ENCODE peak calls at places on chromosomes 5 and 9, in seven cellular contexts. K is GM20000, Z is epithelial cell of proximal tubule, B is endothelial cell, I is HL-60, U is cardiac fibroblast, Y is AG10803. T is an unnamed sample.

GRCh38 chr5:180100621-180101450 is 29.3 kb upstream of the RNF130 start:
- DNase-seq in K (no peak), Z (no peak), B (no peak), I (no peak), U (no peak), Y (no peak), T (no peak)

GRCh38 chr9:93124793-93125192 is 9.3 kb downstream of the NINJ1 start:
- DNase-seq in K (no peak), Z (no peak), B (no peak), I (no peak), U (no peak), Y (no peak), T (no peak)

GRCh38 chr5:170632985-170633234 is 129.1 kb downstream of the KCNIP1 start:
- DNase-seq in K (peak), Z (no peak), B (peak), I (peak), U (no peak), Y (no peak), T (no peak)

GRCh38 chr5:107968998-107969397 is 298.3 kb upstream of the EFNA5 start:
- DNase-seq in K (no peak), Z (no peak), B (no peak), I (no peak), U (peak), Y (peak), T (no peak)

GRCh38 chr5:31186672-31187267 is 6.7 kb upstream of the CDH6 start:
- DNase-seq in K (no peak), Z (no peak), B (no peak), I (peak), U (peak), Y (peak), T (no peak)

GRCh38 chr9:74861773-74862172 is 25.9 kb downstream of the TRPM6 start:
- DNase-seq in K (no peak), Z (no peak), B (no peak), I (no peak), U (no peak), Y (no peak), T (no peak)

GRCh38 chr9:14961372-14962068 is 51.3 kb upstream of the FREM1 start:
- DNase-seq in K (no peak), Z (peak), B (no peak), I (no peak), U (no peak), Y (no peak), T (no peak)

GRCh38 chr9:108953983-108954574 is 19.9 kb downstream of the ABITRAM start:
- DNase-seq in K (peak), Z (no peak), B (no peak), I (peak), U (peak), Y (peak), T (peak)

GRCh38 chr9:131773911-131774379 is 34.1 kb upstream of the RAPGEF1 start:
- DNase-seq in K (peak), Z (no peak), B (peak), I (peak), U (peak), Y (peak), T (no peak)

GRCh38 chr5:124157320-124157719 is 589.1 kb downstream of the ZNF608 start:
- DNase-seq in K (no peak), Z (no peak), B (no peak), I (no peak), U (no peak), Y (no peak), T (no peak)

GRCh38 chr9:121398374-121398773 is 28.3 kb upstream of the STOM start:
- DNase-seq in K (no peak), Z (no peak), B (no peak), I (no peak), U (peak), Y (peak), T (peak)

GRCh38 chr5:180034564-180034963 is 37.0 kb downstream of the RNF130 start:
- DNase-seq in K (no peak), Z (peak), B (no peak), I (no peak), U (peak), Y (no peak), T (no peak)

GRCh38 chr5:37717613-37718431 is 122.0 kb downstream of the GDNF start:
- DNase-seq in K (no peak), Z (no peak), B (peak), I (no peak), U (peak), Y (peak), T (no peak)

GRCh38 chr5:9515451-9515850 is 30.4 kb downstream of the SEMA5A start:
- DNase-seq in K (no peak), Z (no peak), B (no peak), I (no peak), U (no peak), Y (no peak), T (no peak)

GRCh38 chr5:126801992-126802294 is 25.0 kb downstream of the LMNB1 start:
- DNase-seq in K (peak), Z (no peak), B (no peak), I (no peak), U (peak), Y (peak), T (peak)

GRCh38 chr9:15512204-15512603 is 1.4 kb upstream of the PSIP1 start:
- DNase-seq in K (no peak), Z (no peak), B (no peak), I (no peak), U (no peak), Y (no peak), T (no peak)

GRCh38 chr9:33778700-33779351 is 16.5 kb upstream of the PRSS3 start:
- DNase-seq in K (peak), Z (no peak), B (peak), I (peak), U (peak), Y (peak), T (no peak)

GRCh38 chr5:127029513-127030258 is 672 bp downstream of the MARCHF3 start:
- DNase-seq in K (peak), Z (no peak), B (peak), I (no peak), U (peak), Y (peak), T (no peak)

GRCh38 chr9:85038824-85039540 is 369.5 kb downstream of the NTRK2 start:
- DNase-seq in K (no peak), Z (peak), B (no peak), I (no peak), U (no peak), Y (no peak), T (no peak)

GRCh38 chr9:6564868-6565267 is 80.7 kb downstream of the GLDC start:
- DNase-seq in K (no peak), Z (no peak), B (no peak), I (no peak), U (peak), Y (peak), T (no peak)

GRCh38 chr5:16773990-16774389 is 157.2 kb upstream of the RETREG1 start:
- DNase-seq in K (no peak), Z (no peak), B (no peak), I (no peak), U (peak), Y (peak), T (no peak)

GRCh38 chr9:80175286-80175906 is 603.6 kb downstream of the TLE4 start:
- DNase-seq in K (peak), Z (no peak), B (no peak), I (peak), U (peak), Y (peak), T (peak)

GRCh38 chr5:88979244-88979643 is 96.3 kb upstream of the MEF2C start:
- DNase-seq in K (no peak), Z (no peak), B (no peak), I (peak), U (peak), Y (peak), T (no peak)

GRCh38 chr5:175542232-175542965 is 64.0 kb downstream of the SFXN1 start:
- DNase-seq in K (no peak), Z (no peak), B (no peak), I (no peak), U (no peak), Y (no peak), T (no peak)

GRCh38 chr5:132295505-132296411 is 1.6 kb downstream of the SLC22A4 start:
- DNase-seq in K (no peak), Z (no peak), B (no peak), I (no peak), U (no peak), Y (no peak), T (no peak)

GRCh38 chr5:142363619-142363963 is 38.8 kb upstream of the SPRY4 start:
- DNase-seq in K (no peak), Z (no peak), B (no peak), I (no peak), U (no peak), Y (no peak), T (no peak)

GRCh38 chr5:149802008-149802407 is 71.9 kb downstream of the PPARGC1B start:
- DNase-seq in K (no peak), Z (no peak), B (no peak), I (no peak), U (no peak), Y (no peak), T (no peak)

GRCh38 chr5:39898731-39899130 is 474.0 kb upstream of the DAB2 start:
- DNase-seq in K (no peak), Z (no peak), B (no peak), I (no peak), U (no peak), Y (peak), T (no peak)

GRCh38 chr9:136621019-136621733 is 41.5 kb upstream of the EGFL7 start:
- DNase-seq in K (no peak), Z (no peak), B (no peak), I (no peak), U (no peak), Y (no peak), T (no peak)

GRCh38 chr9:136619742-136620440 is 42.8 kb upstream of the EGFL7 start:
- DNase-seq in K (no peak), Z (no peak), B (no peak), I (peak), U (peak), Y (no peak), T (no peak)

GRCh38 chr9:136618578-136619547 is 43.9 kb upstream of the EGFL7 start:
- DNase-seq in K (peak), Z (no peak), B (no peak), I (peak), U (no peak), Y (no peak), T (no peak)

GRCh38 chr9:136621734-136622093 is 41.0 kb upstream of the EGFL7 start:
- DNase-seq in K (no peak), Z (no peak), B (no peak), I (no peak), U (no peak), Y (no peak), T (no peak)

GRCh38 chr9:136620441-136621018 is 42.2 kb upstream of the EGFL7 start:
- DNase-seq in K (no peak), Z (no peak), B (no peak), I (no peak), U (no peak), Y (no peak), T (no peak)
- TF ChIP-seq CTCF in K (no peak), Z (no peak), B (no peak), I (no peak), U (no peak), Y (no peak), T (no peak)

GRCh38 chr5:78887384-78888118 is 97.6 kb downstream of the ARSB start:
- DNase-seq in K (peak), Z (no peak), B (no peak), I (no peak), U (no peak), Y (no peak), T (no peak)

GRCh38 chr5:78889759-78890158 is 95.4 kb downstream of the ARSB start:
- DNase-seq in K (no peak), Z (no peak), B (no peak), I (no peak), U (peak), Y (peak), T (no peak)

GRCh38 chr5:78888580-78889187 is 96.4 kb downstream of the ARSB start:
- DNase-seq in K (no peak), Z (no peak), B (no peak), I (no peak), U (no peak), Y (no peak), T (no peak)

GRCh38 chr5:78890663-78891379 is 94.3 kb downstream of the ARSB start:
- DNase-seq in K (no peak), Z (no peak), B (no peak), I (no peak), U (no peak), Y (no peak), T (no peak)

DNA sequence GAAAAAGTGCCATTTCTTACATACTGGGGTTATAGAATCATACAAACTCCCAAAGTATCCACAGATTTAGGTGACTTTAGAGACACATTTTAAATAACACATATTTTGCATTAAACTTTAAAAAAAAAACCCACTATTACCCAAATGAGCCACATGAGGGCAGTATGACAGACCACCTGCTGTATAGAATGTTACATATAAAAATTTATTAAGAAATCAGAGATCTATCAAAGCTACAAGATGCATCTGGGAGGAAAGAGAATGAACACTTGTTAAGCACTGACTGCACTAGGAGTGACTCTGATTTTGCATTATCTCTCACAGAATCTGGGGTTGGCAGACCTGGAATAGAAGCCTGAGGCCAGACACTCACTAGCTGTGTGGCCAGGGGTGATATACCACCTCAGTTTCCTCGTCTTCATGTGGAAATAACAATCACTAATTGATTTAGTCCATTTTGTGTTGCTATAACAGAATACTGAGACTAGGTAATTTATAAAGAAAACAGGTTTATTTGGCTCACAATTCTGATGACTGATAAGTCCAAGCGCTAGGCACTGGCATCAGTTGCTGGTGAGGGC is 98.4 kb downstream of the ARSB start:
- DNase-seq in K (no peak), Z (no peak), B (no peak), I (no peak), U (peak), Y (no peak), T (no peak)
- TF ChIP-seq CTCF in K (peak), Z (peak), B (peak), I (no peak), U (peak), Y (peak), T (peak)

GRCh38 chr9:97781902-97782301 is 71.1 kb upstream of the FOXE1 start:
- DNase-seq in K (no peak), Z (no peak), B (no peak), I (no peak), U (no peak), Y (no peak), T (no peak)
- TF ChIP-seq CTCF in K (no peak), Z (no peak), B (no peak), I (no peak), U (no peak), Y (no peak), T (no peak)

GRCh38 chr5:153752890-153753289 is 262.4 kb downstream of the GRIA1 start:
- DNase-seq in K (no peak), Z (no peak), B (no peak), I (no peak), U (no peak), Y (peak), T (no peak)

GRCh38 chr5:153753645-153754432 is 263.4 kb downstream of the GRIA1 start:
- DNase-seq in K (no peak), Z (no peak), B (no peak), I (no peak), U (no peak), Y (peak), T (no peak)

GRCh38 chr5:153755913-153756500 is 265.5 kb downstream of the GRIA1 start:
- DNase-seq in K (no peak), Z (no peak), B (no peak), I (no peak), U (no peak), Y (peak), T (no peak)

GRCh38 chr5:153756540-153756939 is 266.1 kb downstream of the GRIA1 start:
- DNase-seq in K (no peak), Z (no peak), B (no peak), I (no peak), U (peak), Y (no peak), T (no peak)
- TF ChIP-seq CTCF in K (no peak), Z (peak), B (no peak), I (no peak), U (peak), Y (peak), T (peak)

DNA sequence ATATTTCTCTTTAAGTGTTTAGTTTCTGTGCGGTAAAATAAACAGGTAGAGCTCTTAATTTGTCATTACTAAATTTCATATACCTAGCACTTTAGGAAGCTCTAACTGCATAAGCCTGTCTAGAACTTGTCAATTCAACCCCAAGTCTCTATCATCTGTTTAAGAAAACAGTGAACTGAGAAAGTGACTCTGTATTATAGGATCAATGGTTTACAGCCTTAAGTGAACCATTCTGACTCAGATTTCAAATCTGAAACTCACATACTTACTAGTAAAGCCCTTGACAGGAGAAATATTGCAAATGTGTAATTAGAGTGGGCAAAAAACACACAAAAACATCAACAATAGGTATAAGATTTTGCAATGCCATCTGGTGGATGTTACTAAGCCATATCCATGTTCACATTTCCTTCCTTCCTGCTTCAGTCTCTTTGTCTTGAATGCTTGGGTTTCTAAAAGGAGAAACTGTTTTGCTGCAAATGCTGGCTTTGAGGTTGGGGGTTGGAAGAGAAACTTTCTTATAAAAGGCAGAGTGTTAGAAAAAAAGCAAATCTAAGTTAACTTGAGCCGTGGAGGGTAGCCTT is 101.8 kb downstream of the DOCK8 start:
- DNase-seq in K (no peak), Z (no peak), B (no peak), I (no peak), U (no peak), Y (no peak), T (no peak)
- TF ChIP-seq CTCF in K (no peak), Z (peak), B (no peak), I (no peak), U (no peak), Y (no peak), T (no peak)

DNA sequence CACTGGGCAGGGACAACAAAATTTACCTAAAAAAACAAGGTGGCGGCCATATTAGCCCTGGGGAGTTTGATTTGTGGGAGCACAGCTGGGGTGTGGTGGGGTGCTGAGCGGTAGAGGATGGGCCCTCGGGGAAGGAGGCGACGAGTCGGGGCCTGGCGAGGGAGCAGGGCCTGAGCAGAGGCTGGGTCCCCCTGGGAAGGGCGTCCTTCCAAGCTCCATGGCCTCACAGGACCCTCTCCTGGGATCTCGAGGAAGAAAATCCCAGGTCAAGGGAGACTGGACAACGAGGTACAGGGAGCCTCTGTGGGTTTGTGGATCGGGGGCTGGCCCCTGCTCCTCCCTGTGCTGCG is 165.5 kb downstream of the CACNA1B start:
- DNase-seq in K (no peak), Z (no peak), B (no peak), I (no peak), U (no peak), Y (no peak), T (no peak)
- TF ChIP-seq CTCF in K (no peak), Z (no peak), B (no peak), I (no peak), U (no peak), Y (no peak), T (no peak)

GRCh38 chr9:9603345-9603744 is 1009.5 kb downstream of the PTPRD start:
- DNase-seq in K (no peak), Z (no peak), B (no peak), I (no peak), U (no peak), Y (no peak), T (no peak)

DNA sequence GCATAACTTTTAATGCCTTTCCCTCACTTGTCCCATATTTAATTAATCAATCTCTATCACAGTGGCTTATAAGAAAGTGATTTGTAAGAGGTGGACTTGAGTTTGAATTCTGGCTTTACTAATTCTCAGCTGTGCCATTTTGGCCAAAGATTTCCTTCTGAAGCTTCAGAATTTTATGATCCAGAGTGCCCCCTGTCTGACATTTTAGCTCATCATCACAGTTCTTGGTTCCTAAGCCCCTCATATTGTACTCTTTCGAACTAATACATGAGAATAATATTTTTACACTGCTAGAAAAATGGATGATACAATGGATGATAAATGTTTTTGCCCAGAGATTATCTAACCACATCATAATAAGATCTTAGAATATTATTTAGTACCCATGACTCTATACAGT is 1014.1 kb downstream of the PTPRD start:
- DNase-seq in K (no peak), Z (no peak), B (no peak), I (no peak), U (no peak), Y (no peak), T (no peak)
- TF ChIP-seq CTCF in K (no peak), Z (peak), B (no peak), I (no peak), U (no peak), Y (no peak), T (no peak)

DNA sequence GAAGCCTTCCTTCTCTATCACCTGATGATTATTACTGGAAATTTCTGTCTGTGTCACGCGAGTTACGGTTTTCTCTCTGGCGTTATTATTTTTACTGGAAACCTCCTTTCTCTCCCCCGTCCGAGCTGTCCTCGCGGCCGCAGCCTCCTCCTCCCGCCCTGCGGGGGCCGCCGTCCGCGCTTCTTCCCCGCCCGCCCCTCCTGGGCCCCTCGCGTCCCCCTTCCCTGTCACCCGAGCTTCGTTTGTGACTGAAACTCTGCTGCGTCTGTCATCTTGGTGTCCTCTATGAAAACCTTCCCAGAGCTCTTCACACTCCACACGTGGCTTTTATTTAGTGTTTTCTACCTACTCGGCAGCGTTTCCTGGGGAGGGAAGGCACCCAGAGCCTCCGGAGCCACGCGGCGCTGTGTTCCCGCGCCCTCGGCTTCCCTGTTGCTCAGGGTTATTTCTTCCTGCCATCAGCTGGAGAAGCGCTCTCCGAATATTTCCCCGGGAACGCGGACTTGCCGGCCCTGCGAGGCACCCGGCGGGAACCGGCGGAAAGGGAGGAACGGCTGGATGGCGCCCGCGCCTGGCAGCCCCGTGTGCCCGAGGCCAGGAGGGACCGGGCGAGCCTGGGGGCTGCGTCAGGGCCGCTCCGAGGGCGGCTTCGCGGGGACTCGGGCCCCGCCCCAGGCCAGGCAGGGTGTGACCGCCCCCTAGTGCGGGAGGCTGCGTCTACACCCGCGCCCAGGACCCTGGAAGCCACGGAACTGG is 33.9 kb downstream of the TRIP13 start:
- DNase-seq in K (peak), Z (no peak), B (peak), I (no peak), U (peak), Y (peak), T (no peak)
- TF ChIP-seq CTCF in K (peak), Z (peak), B (peak), I (no peak), U (peak), Y (peak), T (peak)

T was measured in AG09319.